ENCODE peak calls at places on chromosomes 16 and 17, in seven cellular contexts. S is lung, J is right lobe of liver, B is neural crest cell, X is thoracic aorta, R is colonic mucosa, A is foreskin fibroblast. Z is an unnamed sample.

GRCh38 chr17:40666366-40666765 is 1.4 kb upstream of the KRT222 start:
- DNase-seq in J (no peak), R (no peak), X (no peak), S (no peak), A (no peak), B (no peak), Z (no peak)

GRCh38 chr17:48577946-48578615 is at the start of gene HOXB4:
- DNase-seq in R (peak), S (peak), X (peak), A (no peak), J (peak), B (peak), Z (no peak)

GRCh38 chr17:82848022-82848592 is 8.3 kb upstream of the ZNF750 start:
- DNase-seq in B (no peak), X (no peak), S (peak), A (peak), J (peak), R (peak), Z (no peak)

GRCh38 chr16:15811778-15812750 is 44.8 kb downstream of the MYH11 start:
- DNase-seq in S (no peak), B (no peak), J (no peak), R (no peak), X (peak), A (peak), Z (peak)

GRCh38 chr16:1073262-1073558 is 663 bp downstream of the SSTR5 start:
- DNase-seq in R (no peak), A (no peak), S (no peak), J (no peak), B (no peak), X (no peak), Z (no peak)

GRCh38 chr16:50261707-50262235 is 4.6 kb upstream of the ADCY7 start:
- DNase-seq in S (peak), R (peak), A (no peak), J (peak), X (no peak), B (no peak), Z (no peak)

GRCh38 chr16:27729516-27730304 is 179.8 kb downstream of the KATNIP start:
- DNase-seq in R (no peak), A (no peak), B (no peak), X (no peak), J (no peak), S (peak), Z (no peak)

GRCh38 chr16:10180042-10180770 is 2.0 kb downstream of the GRIN2A start:
- DNase-seq in J (no peak), B (no peak), S (no peak), R (no peak), X (no peak), A (no peak), Z (no peak)

GRCh38 chr17:32772453-32773025 is 104.4 kb downstream of the MYO1D start:
- DNase-seq in A (no peak), J (no peak), S (no peak), B (no peak), X (no peak), R (no peak), Z (no peak)

GRCh38 chr17:80695979-80696378 is 151.3 kb downstream of the RPTOR start:
- DNase-seq in B (no peak), X (no peak), J (no peak), R (no peak), S (no peak), A (no peak), Z (no peak)

GRCh38 chr17:1170739-1171138 is 9.0 kb downstream of the ABR start:
- DNase-seq in J (no peak), R (no peak), B (no peak), X (no peak), S (no peak), A (no peak), Z (no peak)

GRCh38 chr16:1674751-1675664 is 3.1 kb upstream of the JPT2 start:
- DNase-seq in B (no peak), A (peak), R (no peak), X (no peak), J (no peak), S (no peak), Z (peak)

GRCh38 chr16:24977673-24978065 is 37.5 kb downstream of the ARHGAP17 start:
- DNase-seq in R (no peak), J (no peak), B (no peak), S (no peak), X (no peak), A (peak), Z (peak)

GRCh38 chr17:18056214-18056613 is 17.0 kb downstream of the GID4 start:
- DNase-seq in B (no peak), X (no peak), S (no peak), J (no peak), R (no peak), A (no peak), Z (no peak)

GRCh38 chr17:81735181-81736102 is 23.4 kb downstream of the SLC25A10 start:
- DNase-seq in X (no peak), S (peak), B (no peak), A (no peak), R (peak), J (peak), Z (no peak)

GRCh38 chr17:39167492-39167891 is 1.5 kb upstream of the ARL5C start:
- DNase-seq in S (no peak), X (no peak), B (no peak), J (no peak), R (no peak), A (no peak), Z (no peak)

GRCh38 chr17:41308918-41309359 is at the start of gene KRTAP16-1:
- DNase-seq in X (no peak), J (no peak), B (no peak), R (no peak), S (no peak), A (no peak), Z (no peak)

GRCh38 chr16:70687671-70688265 is 1.9 kb upstream of the MTSS2 start:
- DNase-seq in B (no peak), S (no peak), J (peak), X (no peak), R (no peak), A (no peak), Z (no peak)

GRCh38 chr17:39541652-39542051 is 66.1 kb downstream of the NEUROD2 start:
- DNase-seq in S (no peak), J (no peak), R (no peak), A (no peak), X (no peak), B (no peak), Z (no peak)

GRCh38 chr17:81090361-81091133 is 55.6 kb downstream of the BAIAP2 start:
- DNase-seq in S (peak), R (peak), X (no peak), B (no peak), J (peak), A (no peak), Z (no peak)

GRCh38 chr16:30924086-30924714 is 828 bp downstream of the FBXL19 start:
- DNase-seq in S (no peak), R (peak), A (no peak), B (no peak), X (no peak), J (peak), Z (no peak)

DNA sequence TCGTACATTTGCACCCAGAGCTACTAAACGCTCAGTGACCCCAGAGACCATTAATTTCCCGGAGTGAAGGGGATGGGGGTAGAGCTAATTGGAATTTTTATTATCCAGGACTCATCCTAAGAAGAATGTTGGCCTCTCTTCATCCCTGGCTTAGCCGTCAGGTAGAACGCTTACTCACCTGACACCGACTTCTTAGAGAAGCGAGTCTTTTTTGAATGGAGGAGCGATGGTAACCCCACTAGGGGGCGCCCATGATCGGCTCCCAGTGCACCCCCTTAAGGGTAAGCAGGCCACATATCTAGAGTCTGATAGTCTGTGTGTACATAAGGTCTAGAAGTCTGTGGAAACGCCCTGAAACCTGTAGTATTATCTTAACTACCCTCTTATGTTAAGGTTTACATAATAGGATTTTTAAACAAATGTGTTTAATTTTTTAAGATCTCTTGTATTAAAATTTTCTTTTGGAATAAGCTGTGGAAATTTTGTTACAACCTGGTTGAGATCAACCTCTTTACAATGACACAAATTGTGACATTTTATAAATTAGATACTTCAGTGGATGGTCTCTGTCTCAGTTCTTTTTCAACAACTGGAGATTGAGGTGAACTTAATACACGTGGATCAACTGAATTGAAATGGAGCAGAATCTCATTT is 229.8 kb downstream of the CPPED1 start:
- DNase-seq in J (peak), A (peak), R (peak), S (peak), B (peak), X (no peak), Z (no peak)
- TF ChIP-seq CTCF in J (peak), A (peak), R (peak), S (no peak), B (peak), X (peak), Z (peak)

DNA sequence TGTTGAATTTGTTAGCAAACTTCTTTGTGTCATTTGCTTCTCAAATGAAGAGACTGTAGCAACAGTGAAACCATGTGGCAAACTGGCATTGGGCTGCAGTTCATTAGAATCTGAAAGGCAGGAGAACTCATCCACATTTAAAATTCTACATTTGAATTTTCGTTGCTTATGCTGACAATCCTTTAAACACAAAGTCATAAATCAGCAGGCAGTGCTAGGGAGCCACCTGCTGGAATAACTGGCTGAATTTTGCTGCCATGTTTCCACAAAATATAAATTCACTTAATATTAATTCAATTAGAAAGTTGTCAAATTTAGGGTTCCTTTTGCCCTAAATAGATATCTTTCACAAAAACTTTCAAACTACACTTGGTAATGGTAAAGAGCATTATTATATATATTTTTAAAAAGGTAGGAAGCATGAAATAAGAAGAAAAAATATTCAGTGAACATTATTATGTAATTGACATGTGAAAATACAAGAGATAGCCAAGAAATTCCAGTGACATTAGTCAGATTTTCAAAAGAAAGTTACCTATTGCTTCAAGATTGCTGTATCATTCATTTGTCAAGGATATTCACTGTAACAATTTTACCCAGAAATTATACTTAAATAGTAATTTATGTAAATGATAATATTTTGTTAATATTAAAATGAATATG is 350.1 kb downstream of the KIF2B start:
- DNase-seq in A (no peak), X (no peak), R (no peak), B (peak), J (no peak), S (no peak), Z (no peak)
- TF ChIP-seq CTCF in A (no peak), X (peak), R (no peak), B (peak), J (peak), S (peak), Z (peak)

DNA sequence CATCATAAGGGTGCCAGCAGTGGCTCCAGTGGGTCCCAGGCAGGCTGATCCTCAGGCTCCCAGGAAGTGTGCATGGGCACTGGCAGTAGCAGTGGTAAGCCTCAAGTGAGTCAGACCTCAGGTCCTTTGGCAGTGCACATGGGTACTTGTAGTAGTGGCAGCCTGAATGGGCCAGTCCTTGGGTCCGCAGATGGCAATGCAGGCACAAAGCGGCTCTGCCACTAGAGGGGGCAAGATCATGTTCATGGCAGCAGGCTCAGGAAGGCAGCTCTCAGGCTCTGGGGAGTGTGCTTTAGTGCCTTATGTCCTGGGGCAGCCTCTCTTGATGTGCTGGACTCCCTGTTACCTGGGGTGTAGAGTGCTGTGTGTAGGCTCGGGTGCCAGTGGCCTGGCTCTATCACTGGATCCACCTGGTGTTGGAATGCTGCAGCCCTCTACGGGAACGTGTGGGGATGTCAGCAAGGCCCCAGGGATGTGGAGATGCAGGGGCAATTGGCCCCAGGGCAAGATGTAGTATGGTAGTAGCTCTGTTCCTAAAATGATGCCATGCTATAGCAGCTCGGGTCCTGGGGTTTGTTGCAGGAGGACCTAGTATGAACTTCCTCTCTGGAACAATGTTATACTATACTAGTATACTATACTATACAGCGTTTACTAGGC is 11.0 kb downstream of the ACSM3 start:
- DNase-seq in R (peak), B (peak), X (no peak), S (peak), J (peak), A (peak), Z (peak)
- TF ChIP-seq CTCF in R (peak), B (peak), X (peak), S (no peak), J (peak), A (peak), Z (peak)

DNA sequence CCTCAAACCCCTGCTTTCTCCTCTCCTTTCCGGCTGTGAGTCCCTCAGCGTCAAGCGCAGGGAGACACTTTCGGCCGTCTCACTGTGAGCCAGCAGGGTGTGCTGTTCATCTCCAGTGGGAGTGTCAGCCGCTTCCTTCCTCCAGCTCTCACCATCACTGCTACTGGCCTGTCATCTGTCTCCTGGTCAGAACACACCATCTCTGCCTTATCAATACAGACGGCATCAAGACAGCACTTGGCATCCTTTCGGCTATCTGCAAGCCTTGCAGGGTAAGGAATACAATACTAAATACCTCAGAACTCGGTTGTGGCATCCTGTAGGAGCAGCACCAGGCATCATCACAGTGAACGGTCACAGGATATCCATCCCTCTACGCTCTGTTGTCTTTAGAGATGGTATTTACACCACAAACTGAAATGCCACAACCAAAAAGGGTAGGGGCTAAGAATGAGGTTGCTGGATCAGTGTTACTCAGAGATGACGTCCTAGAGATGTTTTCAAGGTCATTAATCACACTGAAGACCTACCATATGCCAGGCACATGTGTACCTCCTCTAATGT is 20.7 kb upstream of the CMTM4 start:
- DNase-seq in X (no peak), S (no peak), B (peak), A (peak), J (no peak), R (peak), Z (peak)
- TF ChIP-seq CTCF in X (no peak), S (peak), B (peak), A (peak), J (peak), R (peak), Z (peak)

GRCh38 chr17:73481672-73482071 is 162.6 kb downstream of the SDK2 start:
- DNase-seq in S (no peak), A (no peak), X (no peak), J (no peak), R (no peak), B (no peak), Z (no peak)

GRCh38 chr17:73476890-73477350 is 165.1 kb upstream of the CDC42EP4 start:
- DNase-seq in X (no peak), J (no peak), B (no peak), S (no peak), A (no peak), R (no peak), Z (no peak)

GRCh38 chr17:73482251-73482661 is 162.0 kb downstream of the SDK2 start:
- DNase-seq in J (no peak), B (no peak), R (no peak), X (no peak), S (no peak), A (no peak), Z (no peak)

GRCh38 chr17:73480740-73481139 is 163.5 kb downstream of the SDK2 start:
- DNase-seq in S (no peak), J (no peak), A (no peak), R (no peak), B (no peak), X (no peak), Z (no peak)

DNA sequence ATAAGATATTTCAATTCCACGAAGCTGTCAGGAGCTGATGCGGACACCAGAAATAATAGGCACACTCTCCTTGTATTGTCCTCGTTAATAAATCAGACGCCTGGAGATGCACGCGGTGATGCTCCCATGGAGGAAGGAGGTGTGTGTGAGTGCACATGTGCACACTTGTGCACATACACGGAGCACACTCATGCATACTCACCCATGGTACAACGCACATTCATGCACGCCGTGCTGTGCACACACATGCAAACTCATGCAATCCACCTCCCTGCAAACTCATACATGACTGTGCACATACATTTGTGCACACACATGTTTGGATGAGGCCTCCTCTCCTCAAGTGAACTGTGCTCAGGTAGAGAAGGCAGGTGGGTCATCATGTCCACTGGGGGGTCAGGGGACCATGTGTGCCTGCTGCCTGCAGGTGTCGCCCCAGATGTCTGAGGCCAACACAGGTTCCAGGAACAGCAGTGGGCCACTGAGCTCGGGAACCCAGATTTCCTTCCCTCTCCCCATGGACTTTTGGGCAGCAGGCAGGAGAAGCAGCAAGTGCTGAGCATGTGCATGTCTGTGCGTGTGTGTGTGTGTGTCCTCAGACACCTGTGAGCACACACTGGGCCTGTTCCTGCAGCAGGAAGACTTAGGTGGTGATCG is 165.3 kb downstream of the SDK2 start:
- DNase-seq in A (no peak), X (no peak), R (no peak), J (no peak), S (no peak), B (no peak), Z (no peak)
- TF ChIP-seq CTCF in A (no peak), X (no peak), R (no peak), J (no peak), S (no peak), B (no peak), Z (no peak)

Z was measured in HFFc6.